ENCODE peak calls at places on chromosomes 13 and 19, in seven cellular contexts. F, K, U, G, Z, N and M are unnamed samples.

GRCh38 chr19:1481893-1482360 is 2.9 kb upstream of the C19orf25 start:
- DNase-seq in U (no peak), K (no peak), N (no peak), Z (no peak), G (no peak), F (no peak), M (peak)

GRCh38 chr13:52159159-52159982 is at the start of gene NEK3:
- DNase-seq in G (peak), F (peak), K (peak), U (peak), N (peak), Z (peak), M (peak)

GRCh38 chr19:1860133-1860775 is 3.1 kb downstream of the KLF16 start:
- DNase-seq in Z (peak), G (no peak), F (peak), K (peak), N (peak), U (no peak), M (peak)

GRCh38 chr13:28492527-28493367 is 2.2 kb downstream of the FLT1 start:
- DNase-seq in N (no peak), U (no peak), Z (peak), K (peak), F (peak), G (peak), M (no peak)

GRCh38 chr19:6220385-6221191 is 59.2 kb downstream of the MLLT1 start:
- DNase-seq in U (no peak), Z (no peak), N (no peak), F (no peak), K (no peak), G (no peak), M (no peak)

GRCh38 chr19:6707658-6708018 is 12.8 kb downstream of the C3 start:
- DNase-seq in U (no peak), F (no peak), G (no peak), N (no peak), Z (no peak), K (no peak), M (no peak)

GRCh38 chr19:42191855-42192254 is 25.6 kb downstream of the DEDD2 start:
- DNase-seq in K (no peak), F (peak), Z (peak), N (no peak), U (peak), G (no peak), M (peak)

GRCh38 chr13:23598371-23598770 is 28.2 kb downstream of the TNFRSF19 start:
- DNase-seq in K (no peak), Z (no peak), G (no peak), N (no peak), U (no peak), F (no peak), M (no peak)

GRCh38 chr13:101942038-101942437 is 459.8 kb downstream of the FGF14 start:
- DNase-seq in F (peak), Z (peak), U (peak), N (peak), K (no peak), G (no peak), M (peak)

GRCh38 chr13:28049215-28049614 is 51.2 kb downstream of the FLT3 start:
- DNase-seq in G (no peak), Z (no peak), K (no peak), F (no peak), N (no peak), U (no peak), M (no peak)

GRCh38 chr13:114132419-114133121 is at the start of gene RASA3:
- DNase-seq in K (peak), F (peak), G (no peak), Z (peak), N (peak), U (peak), M (peak)

GRCh38 chr19:46715620-46716012 is 1.3 kb downstream of the PRKD2 start:
- DNase-seq in G (no peak), Z (no peak), U (no peak), F (no peak), N (no peak), K (no peak), M (no peak)

GRCh38 chr13:49540552-49540951 is 44.8 kb downstream of the PHF11 start:
- DNase-seq in G (no peak), N (no peak), U (no peak), Z (peak), K (no peak), F (peak), M (no peak)

GRCh38 chr19:5985098-5985783 is 7.3 kb upstream of the RANBP3 start:
- DNase-seq in G (no peak), N (no peak), K (no peak), U (no peak), F (peak), Z (peak), M (no peak)

GRCh38 chr19:2613507-2614295 is 88.8 kb downstream of the GNG7 start:
- DNase-seq in U (no peak), F (peak), Z (peak), K (peak), N (peak), G (no peak), M (no peak)

GRCh38 chr13:25904830-25905229 is 147.0 kb downstream of the SHISA2 start:
- DNase-seq in F (no peak), G (no peak), Z (no peak), U (no peak), K (no peak), N (no peak), M (no peak)

GRCh38 chr19:29811125-29812079 is at the start of gene CCNE1:
- DNase-seq in G (peak), K (peak), N (peak), U (peak), Z (peak), F (peak), M (peak)

GRCh38 chr19:17920527-17920926 is 12.3 kb upstream of the CCDC124 start:
- DNase-seq in Z (no peak), U (no peak), N (no peak), K (no peak), F (no peak), G (no peak), M (no peak)

GRCh38 chr19:48560095-48560530 is 8.1 kb downstream of the SULT2B1 start:
- DNase-seq in F (no peak), Z (peak), K (no peak), N (peak), G (no peak), U (no peak), M (no peak)

GRCh38 chr13:45196622-45197021 is 4.2 kb downstream of the KCTD4 start:
- DNase-seq in U (no peak), G (no peak), N (no peak), K (no peak), Z (peak), F (peak), M (no peak)

GRCh38 chr13:34416833-34417425 is 525.1 kb upstream of the NBEA start:
- DNase-seq in Z (peak), K (no peak), F (peak), U (peak), N (no peak), G (no peak), M (no peak)

GRCh38 chr19:33640773-33641172 is 19.0 kb downstream of the CHST8 start:
- DNase-seq in G (no peak), K (no peak), F (no peak), Z (no peak), N (no peak), U (no peak), M (no peak)

GRCh38 chr13:73341748-73342147 is 282.9 kb downstream of the KLF5 start:
- DNase-seq in K (no peak), U (no peak), F (peak), Z (no peak), N (no peak), G (no peak), M (no peak)

GRCh38 chr19:48271531-48272151 is 1.8 kb downstream of the ZNF114 start:
- DNase-seq in N (peak), U (peak), F (peak), G (no peak), K (no peak), Z (peak), M (no peak)

GRCh38 chr13:26952551-26953138 is 192.1 kb upstream of the GPR12 start:
- DNase-seq in G (no peak), U (no peak), F (peak), Z (no peak), K (no peak), N (no peak), M (no peak)

GRCh38 chr19:12994701-12995595 is at the start of gene NFIX:
- DNase-seq in G (no peak), F (peak), U (no peak), K (peak), N (peak), Z (peak), M (no peak)

GRCh38 chr19:50516456-50516855 is 2.7 kb upstream of the ASPDH start:
- DNase-seq in U (no peak), Z (no peak), N (no peak), K (no peak), F (no peak), G (no peak), M (no peak)

GRCh38 chr19:5676711-5677110 is 3.6 kb downstream of the MICOS13 start:
- DNase-seq in G (no peak), Z (no peak), F (no peak), K (no peak), N (no peak), U (no peak), M (no peak)

GRCh38 chr19:42471554-42472249 is 29.0 kb upstream of the CXCL17 start:
- DNase-seq in U (no peak), N (peak), K (no peak), G (no peak), Z (no peak), F (peak), M (no peak)